ENCODE peak calls at places on chromosomes 7 and 10, in six cellular contexts. Q is H1, G is HepG2, F is GM12892, R is K562, S is GM12878. K is an unnamed sample.

GRCh38 chr7:107995184-107996071 is 7.5 kb downstream of the LAMB1 start:
- DNase-seq in Q (peak), G (peak), F (no peak), R (peak), S (no peak), K (no peak)

GRCh38 chr10:93236378-93237040 is 162.8 kb downstream of the CYP26A1 start:
- DNase-seq in Q (no peak), G (no peak), F (no peak), R (no peak), S (no peak), K (no peak)

GRCh38 chr7:134690614-134691504 is 44.2 kb downstream of the BPGM start:
- DNase-seq in Q (no peak), G (no peak), F (no peak), R (no peak), S (no peak), K (no peak)

GRCh38 chr10:94108200-94108599 is 114.5 kb downstream of the PLCE1 start:
- DNase-seq in Q (no peak), G (no peak), F (no peak), R (no peak), S (no peak), K (no peak)

GRCh38 chr7:158351051-158351450 is 236.6 kb downstream of the PTPRN2 start:
- DNase-seq in Q (no peak), G (no peak), F (no peak), R (no peak), S (no peak), K (no peak)

GRCh38 chr7:30988346-30989005 is 24.7 kb downstream of the GHRHR start:
- DNase-seq in Q (peak), G (no peak), F (no peak), R (no peak), S (no peak), K (no peak)

GRCh38 chr10:125396651-125397050 is 236.3 kb upstream of the CTBP2 start:
- DNase-seq in Q (no peak), G (no peak), F (no peak), R (no peak), S (no peak), K (no peak)

GRCh38 chr7:23017303-23017702 is 3.4 kb upstream of the HYCC1 start:
- DNase-seq in Q (no peak), G (no peak), F (no peak), R (no peak), S (no peak), K (no peak)

GRCh38 chr10:96368971-96369370 is 10.2 kb upstream of the OPALIN start:
- DNase-seq in Q (no peak), G (no peak), F (no peak), R (no peak), S (no peak), K (no peak)

GRCh38 chr7:104363355-104363754 is 35.0 kb downstream of the LHFPL3 start:
- DNase-seq in Q (no peak), G (no peak), F (no peak), R (no peak), S (no peak), K (no peak)

GRCh38 chr10:108204528-108205313 is 1040.2 kb upstream of the SORCS1 start:
- DNase-seq in Q (no peak), G (no peak), F (peak), R (peak), S (peak), K (no peak)

GRCh38 chr7:120168066-120168465 is 104.9 kb upstream of the KCND2 start:
- DNase-seq in Q (no peak), G (no peak), F (no peak), R (no peak), S (no peak), K (no peak)

GRCh38 chr7:41084381-41084780 is 618.5 kb downstream of the INHBA start:
- DNase-seq in Q (no peak), G (no peak), F (no peak), R (no peak), S (no peak), K (no peak)

GRCh38 chr7:94962661-94963060 is 55.3 kb downstream of the PPP1R9A start:
- DNase-seq in Q (no peak), G (no peak), F (no peak), R (no peak), S (no peak), K (no peak)

GRCh38 chr7:26291251-26291650 is 411 bp upstream of the SNX10 start:
- DNase-seq in Q (no peak), G (no peak), F (no peak), R (no peak), S (no peak), K (no peak)

GRCh38 chr10:16470747-16471146 is 33.9 kb downstream of the PTER start:
- DNase-seq in Q (no peak), G (no peak), F (no peak), R (peak), S (no peak), K (no peak)

GRCh38 chr10:98019784-98020183 is 10.6 kb downstream of the CRTAC1 start:
- DNase-seq in Q (no peak), G (no peak), F (no peak), R (no peak), S (no peak), K (no peak)

GRCh38 chr7:97479740-97480290 is 252.1 kb upstream of the TAC1 start:
- DNase-seq in Q (no peak), G (no peak), F (no peak), R (no peak), S (no peak), K (no peak)

GRCh38 chr10:15879058-15879457 is 18.8 kb upstream of the MINDY3 start:
- DNase-seq in Q (no peak), G (peak), F (no peak), R (peak), S (no peak), K (no peak)

GRCh38 chr7:150379590-150380379 is 655 bp downstream of the ZNF775 start:
- DNase-seq in Q (no peak), G (no peak), F (no peak), R (peak), S (no peak), K (no peak)

GRCh38 chr7:66198461-66198860 is 6.7 kb upstream of the TPST1 start:
- DNase-seq in Q (no peak), G (no peak), F (no peak), R (no peak), S (no peak), K (no peak)

GRCh38 chr7:27124096-27124978 is 6.2 kb downstream of the HOXA4 start:
- DNase-seq in Q (peak), G (no peak), F (no peak), R (no peak), S (no peak), K (no peak)

GRCh38 chr7:16933296-16934248 is 51.8 kb upstream of the AGR3 start:
- DNase-seq in Q (no peak), G (no peak), F (no peak), R (no peak), S (no peak), K (no peak)

GRCh38 chr10:29926649-29927048 is 132.7 kb downstream of the JCAD start:
- DNase-seq in Q (no peak), G (no peak), F (no peak), R (no peak), S (no peak), K (no peak)

GRCh38 chr10:21292763-21293517 is 232.5 kb downstream of the SKIDA1 start:
- DNase-seq in Q (peak), G (peak), F (no peak), R (no peak), S (no peak), K (no peak)

GRCh38 chr7:133873631-133874030 is 253.5 kb upstream of the LRGUK start:
- DNase-seq in Q (no peak), G (no peak), F (no peak), R (no peak), S (no peak), K (no peak)

GRCh38 chr7:106704000-106704840 is 43.3 kb upstream of the CCDC71L start:
- DNase-seq in Q (no peak), G (no peak), F (no peak), R (peak), S (no peak), K (no peak)
- TF ChIP-seq TAF1 in Q (no peak), G (no peak), F (no peak), R (no peak), S (no peak), K (no peak)

GRCh38 chr7:130524628-130525027 is 32.7 kb downstream of the MEST start:
- DNase-seq in Q (no peak), G (no peak), F (no peak), R (peak), S (no peak), K (no peak)
- TF ChIP-seq POLR2AphosphoS5 in Q (no peak), G (no peak), F (no peak), R (no peak), S (no peak), K (no peak)

GRCh38 chr10:43420369-43421200 is 11.6 kb upstream of the HNRNPF start:
- DNase-seq in Q (peak), G (peak), F (peak), R (peak), S (no peak), K (peak)
- TF ChIP-seq POLR2A in Q (peak), G (peak), F (peak), R (peak), S (peak), K (peak)

DNA sequence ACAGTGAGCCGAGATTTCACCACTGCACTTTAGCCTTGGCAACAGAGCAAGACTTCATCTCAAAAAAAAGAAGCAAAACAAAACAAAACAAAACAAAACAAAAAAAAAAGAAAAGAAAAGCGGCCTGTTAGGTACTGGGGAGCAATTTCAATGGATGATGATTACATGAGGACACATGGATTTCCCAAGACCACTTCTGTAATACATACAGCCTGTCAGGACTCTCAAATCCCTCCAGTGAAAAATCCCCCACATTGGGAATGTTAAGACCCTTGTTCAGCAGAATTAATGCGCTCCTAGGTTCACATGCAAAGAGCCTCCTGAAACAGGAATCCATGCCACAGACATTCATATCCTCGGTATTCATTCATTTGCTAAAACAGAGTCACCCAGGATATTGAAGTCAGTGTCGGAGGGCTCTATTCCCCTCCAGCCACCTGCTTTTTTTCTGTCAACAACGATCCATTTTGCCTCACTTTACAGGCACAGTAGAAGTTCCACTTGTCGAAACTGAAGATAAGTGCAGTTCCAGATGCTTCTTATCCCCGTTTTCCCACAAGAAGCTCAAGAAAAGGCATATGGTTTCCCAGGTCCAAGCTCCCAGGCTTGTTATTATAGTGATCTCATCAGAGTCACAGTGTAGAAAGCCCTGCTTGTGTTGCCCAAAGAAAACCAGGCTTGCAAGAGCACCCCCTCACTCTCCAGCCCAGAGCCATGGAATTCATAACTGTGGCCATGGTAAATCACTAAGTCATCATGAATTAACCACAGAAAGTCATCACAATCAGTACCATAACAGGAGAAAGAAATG is 20.2 kb downstream of the SLC16A12 start:
- DNase-seq in Q (no peak), G (no peak), F (no peak), R (no peak), S (no peak), K (no peak)
- TF ChIP-seq TAF1 in Q (no peak), G (no peak), F (no peak), R (no peak), S (no peak), K (no peak)

DNA sequence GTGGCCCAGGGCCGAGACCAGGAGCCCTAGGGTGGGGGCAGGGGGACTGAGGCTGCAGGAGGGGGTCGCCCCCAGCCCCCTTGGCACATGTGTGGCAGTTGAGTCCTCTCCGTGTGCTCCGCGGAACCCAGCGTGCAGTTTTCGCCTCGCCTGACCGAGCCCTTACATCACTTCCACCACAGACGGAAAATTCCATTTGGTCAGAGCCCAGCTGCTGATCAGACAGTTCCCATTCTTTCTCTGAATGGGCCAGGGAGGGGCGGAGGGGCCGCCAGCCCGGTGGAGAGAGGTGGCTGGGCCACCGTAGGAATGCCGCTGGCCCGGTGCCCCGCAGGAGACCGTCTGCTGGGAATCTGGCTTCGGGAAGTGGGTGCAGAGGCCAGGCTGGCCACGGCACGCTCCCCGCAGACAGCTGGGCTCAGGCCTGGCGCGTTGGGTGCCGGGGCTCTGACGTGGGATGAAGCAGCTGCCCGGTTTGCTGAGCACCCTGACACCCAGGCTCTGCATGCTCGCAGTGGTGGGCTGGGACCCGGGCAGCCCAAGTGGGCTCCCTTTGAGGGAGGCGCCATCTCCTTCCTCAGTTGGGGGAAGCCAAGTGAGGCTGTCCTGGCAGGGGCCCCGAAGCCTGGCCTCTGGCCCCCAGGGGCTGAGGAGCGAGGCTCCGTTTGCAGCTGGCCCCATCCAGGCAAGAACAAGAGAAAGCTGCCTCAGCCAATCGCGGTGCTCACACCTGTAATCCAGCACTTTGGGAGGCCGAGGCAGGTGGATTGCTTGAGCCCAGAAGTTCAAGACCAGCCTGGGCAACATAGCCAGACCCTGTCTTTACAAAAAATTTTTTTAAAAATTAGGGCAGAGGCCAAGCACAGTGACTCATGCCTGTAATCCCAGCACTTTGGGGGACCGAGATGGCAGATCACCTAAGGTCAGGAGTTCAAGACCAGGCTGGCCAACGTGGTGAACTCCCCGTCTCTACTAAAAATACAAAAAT is 9.9 kb downstream of the TTYH3 start:
- DNase-seq in Q (peak), G (peak), F (no peak), R (no peak), S (peak), K (peak)
- TF ChIP-seq POLR2AphosphoS5 in Q (no peak), G (no peak), F (no peak), R (no peak), S (no peak), K (no peak)

GRCh38 chr10:44811072-44811471 is 100.1 kb upstream of the TMEM72 start:
- DNase-seq in Q (no peak), G (no peak), F (no peak), R (no peak), S (no peak), K (no peak)

GRCh38 chr10:44813201-44813600 is 97.9 kb upstream of the TMEM72 start:
- DNase-seq in Q (no peak), G (no peak), F (no peak), R (no peak), S (no peak), K (no peak)

GRCh38 chr10:44807451-44807850 is 103.7 kb upstream of the TMEM72 start:
- DNase-seq in Q (no peak), G (no peak), F (no peak), R (no peak), S (no peak), K (no peak)

GRCh38 chr10:44806895-44807294 is 104.2 kb upstream of the TMEM72 start:
- DNase-seq in Q (no peak), G (no peak), F (no peak), R (no peak), S (no peak), K (no peak)

DNA sequence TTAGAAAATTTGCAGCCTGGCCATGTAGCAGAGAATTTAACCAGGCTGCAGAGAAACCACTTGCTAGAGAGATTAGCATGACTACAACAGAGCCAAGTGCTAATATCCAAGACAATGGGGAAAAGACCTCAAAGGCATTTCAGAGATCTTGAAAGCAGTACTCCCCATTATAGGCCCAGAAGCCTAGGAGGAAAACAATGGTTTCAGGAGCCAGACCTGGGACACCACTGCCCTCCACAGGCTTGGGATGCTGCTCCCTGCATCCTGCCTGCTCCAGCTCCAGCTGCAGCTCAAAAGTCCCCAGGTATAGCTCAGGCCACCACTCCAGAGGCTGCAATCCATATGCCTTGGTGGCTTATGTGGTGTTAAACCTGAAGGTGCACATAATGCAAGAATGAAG is 101.5 kb upstream of the TMEM72 start:
- DNase-seq in Q (no peak), G (no peak), F (no peak), R (no peak), S (no peak), K (no peak)
- TF ChIP-seq POLR2A in Q (no peak), G (no peak), F (no peak), R (no peak), S (no peak), K (no peak)

GRCh38 chr7:136528329-136528728 is 340.1 kb upstream of the CHRM2 start:
- DNase-seq in Q (no peak), G (no peak), F (no peak), R (no peak), S (no peak), K (no peak)

GRCh38 chr7:136526408-136527105 is 341.9 kb upstream of the CHRM2 start:
- DNase-seq in Q (no peak), G (no peak), F (no peak), R (no peak), S (no peak), K (no peak)

GRCh38 chr7:136527554-136527953 is 340.9 kb upstream of the CHRM2 start:
- DNase-seq in Q (no peak), G (no peak), F (no peak), R (no peak), S (no peak), K (no peak)

GRCh38 chr7:136517971-136518370 is 350.5 kb upstream of the CHRM2 start:
- DNase-seq in Q (no peak), G (no peak), F (no peak), R (no peak), S (no peak), K (no peak)

DNA sequence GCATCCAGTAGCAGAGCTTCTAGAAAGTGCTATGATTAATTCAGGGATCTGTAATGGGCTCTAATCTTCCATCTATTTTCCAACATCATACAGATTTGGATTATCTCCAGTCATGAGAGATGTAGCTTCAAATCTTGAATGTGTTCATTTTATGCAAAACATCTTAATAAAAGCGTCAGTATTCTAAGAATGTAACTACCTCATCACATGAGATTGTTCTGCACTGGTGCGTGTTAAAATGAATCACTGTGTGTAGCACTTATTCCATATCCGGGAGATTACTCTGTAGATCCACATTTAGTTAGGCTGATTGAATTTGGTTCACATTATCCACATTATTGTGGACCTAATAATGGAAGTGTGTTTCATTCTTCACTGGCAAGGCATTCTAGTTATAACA is 344.9 kb upstream of the CHRM2 start:
- DNase-seq in Q (no peak), G (no peak), F (no peak), R (no peak), S (no peak), K (no peak)
- TF ChIP-seq TAF1 in Q (no peak), G (no peak), F (no peak), R (no peak), S (no peak), K (no peak)

DNA sequence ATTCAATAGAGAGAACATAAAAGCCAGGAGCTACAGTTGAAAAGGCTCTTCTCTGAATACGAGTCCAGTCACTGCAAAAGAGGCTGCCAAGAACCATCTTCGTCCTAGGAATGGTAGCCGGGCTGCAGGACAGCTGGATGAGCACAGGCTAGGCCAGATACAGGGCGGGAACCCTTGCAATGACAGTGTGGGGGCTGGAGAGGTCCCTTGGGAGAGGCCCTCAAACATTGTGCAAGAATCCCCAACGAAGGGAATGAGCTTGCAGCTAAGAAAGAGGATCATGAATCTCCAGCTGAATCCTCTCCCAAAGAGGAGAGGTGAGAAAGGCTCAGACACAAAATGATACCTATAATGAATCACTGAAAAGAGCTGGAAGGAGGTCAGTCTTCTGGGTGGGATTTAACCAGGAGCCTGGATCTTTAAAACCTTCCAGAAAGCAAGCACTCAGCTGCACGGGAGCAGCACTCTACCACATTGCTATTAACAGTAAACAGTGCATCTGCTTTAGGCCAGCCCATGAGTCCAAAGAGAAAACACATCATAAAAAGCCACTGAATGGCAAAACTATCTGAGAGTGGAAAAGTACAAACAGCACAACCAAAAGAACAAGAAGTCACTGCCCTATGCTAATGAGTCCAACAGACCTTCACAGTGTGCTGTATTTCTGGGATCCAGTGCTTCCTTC is 287.9 kb downstream of the TNS3 start:
- DNase-seq in Q (no peak), G (no peak), F (no peak), R (no peak), S (no peak), K (no peak)
- TF ChIP-seq POLR2AphosphoS5 in Q (no peak), G (no peak), F (no peak), R (no peak), S (no peak), K (no peak)

DNA sequence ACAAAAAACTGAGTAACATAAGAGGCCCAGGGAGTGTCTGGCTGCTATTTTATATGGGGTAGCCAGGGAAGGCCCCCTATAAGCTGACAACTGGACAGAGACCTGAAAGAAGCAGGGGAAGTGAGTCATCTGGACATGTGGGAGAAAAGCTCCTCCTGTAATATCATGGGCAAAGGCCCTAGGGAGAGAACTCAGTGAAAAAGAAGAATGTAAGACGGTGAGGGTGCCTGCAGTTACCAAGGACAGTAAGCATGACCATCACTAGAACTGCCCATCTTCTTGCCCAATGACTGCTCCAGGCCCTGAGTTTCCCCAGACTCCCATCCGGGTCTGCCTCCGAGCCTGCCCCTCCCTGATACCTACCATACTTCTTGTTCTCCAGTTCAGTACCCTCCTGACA is 2.3 kb downstream of the ELMO1 start:
- DNase-seq in Q (no peak), G (no peak), F (no peak), R (no peak), S (no peak), K (no peak)
- TF ChIP-seq POLR2A in Q (no peak), G (no peak), F (no peak), R (no peak), S (no peak), K (no peak)